ENCODE peak calls at places on chromosomes 7 and 10, in six cellular contexts. One of them, this sample, is unnamed.

GRCh38 chr7:28955723-28956607 is 2.2 kb downstream of the TRIL start:
- DNase-seq in GM12878: no peak
- DNase-seq in HEK293T: peak; percentile 89
- DNase-seq in K562: no peak
- DNase-seq in HepG2: peak; percentile 72
- DNase-seq in IMR-90: peak; percentile 4
- DNase-seq in this sample: peak; percentile 33

GRCh38 chr7:108789451-108789850 is 219.8 kb downstream of the DNAJB9 start:
- DNase-seq in HepG2: no peak
- DNase-seq in IMR-90: no peak
- DNase-seq in HEK293T: no peak
- DNase-seq in K562: no peak
- DNase-seq in GM12878: no peak
- DNase-seq in this sample: no peak

GRCh38 chr7:84219310-84219709 is 24.7 kb upstream of the SEMA3A start:
- DNase-seq in K562: no peak
- DNase-seq in HEK293T: no peak
- DNase-seq in IMR-90: no peak
- DNase-seq in GM12878: no peak
- DNase-seq in HepG2: no peak
- DNase-seq in this sample: peak; percentile 13

GRCh38 chr7:37409456-37409855 is 39.2 kb downstream of the ELMO1 start:
- DNase-seq in HepG2: no peak
- DNase-seq in GM12878: no peak
- DNase-seq in K562: no peak
- DNase-seq in IMR-90: no peak
- DNase-seq in HEK293T: no peak
- DNase-seq in this sample: no peak

GRCh38 chr10:20962165-20962564 is 65.1 kb upstream of the NEBL start:
- DNase-seq in IMR-90: no peak
- DNase-seq in HEK293T: no peak
- DNase-seq in K562: no peak
- DNase-seq in GM12878: no peak
- DNase-seq in HepG2: no peak
- DNase-seq in this sample: no peak

GRCh38 chr7:67937717-67938191 is 941.1 kb downstream of the TYW1 start:
- DNase-seq in IMR-90: peak; percentile 1
- DNase-seq in HEK293T: no peak
- DNase-seq in K562: no peak
- DNase-seq in HepG2: no peak
- DNase-seq in GM12878: no peak
- DNase-seq in this sample: peak; percentile 80

GRCh38 chr10:32028710-32029109 is 27.5 kb downstream of the KIF5B start:
- DNase-seq in GM12878: no peak
- DNase-seq in HEK293T: no peak
- DNase-seq in K562: no peak
- DNase-seq in IMR-90: no peak
- DNase-seq in HepG2: no peak
- DNase-seq in this sample: no peak

GRCh38 chr7:118855290-118855689 is 630.8 kb downstream of the ANKRD7 start:
- DNase-seq in HEK293T: no peak
- DNase-seq in GM12878: no peak
- DNase-seq in HepG2: no peak
- DNase-seq in K562: no peak
- DNase-seq in IMR-90: no peak
- DNase-seq in this sample: no peak

GRCh38 chr10:80410122-80410521 is 1.8 kb downstream of the PRXL2A start:
- DNase-seq in IMR-90: no peak
- DNase-seq in K562: no peak
- DNase-seq in HepG2: no peak
- DNase-seq in GM12878: no peak
- DNase-seq in HEK293T: no peak
- DNase-seq in this sample: no peak

DNA sequence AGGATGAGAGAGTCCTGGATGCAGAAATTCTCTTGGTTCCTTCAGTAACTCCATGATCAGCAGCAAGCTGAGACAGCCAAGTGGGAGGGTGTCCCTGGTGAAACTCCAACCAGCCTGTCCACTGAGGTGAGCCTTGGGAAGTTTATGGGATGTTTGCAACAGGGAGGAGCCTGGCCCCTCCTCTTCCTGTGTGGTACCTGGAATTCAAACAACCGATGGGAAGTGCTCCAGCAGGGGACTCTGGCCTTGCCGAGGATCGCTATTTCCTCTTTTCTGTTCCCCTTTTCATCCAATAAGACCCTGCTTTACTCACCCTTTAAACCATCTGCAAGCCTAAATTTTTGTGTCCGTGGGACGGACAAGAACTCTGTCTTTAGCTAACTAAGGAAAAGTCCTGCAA is 491.1 kb upstream of the ZMIZ1 start:
- DNase-seq in K562: no peak
- DNase-seq in GM12878: no peak
- DNase-seq in HepG2: no peak
- DNase-seq in IMR-90: no peak
- DNase-seq in HEK293T: no peak
- DNase-seq in this sample: no peak
- TF ChIP-seq BHLHE40 in K562: no peak
- TF ChIP-seq BHLHE40 in GM12878: no peak
- TF ChIP-seq BHLHE40 in HepG2: no peak
- TF ChIP-seq BHLHE40 in IMR-90: no peak
- TF ChIP-seq BHLHE40 in HEK293T: no peak
- TF ChIP-seq BHLHE40 in this sample: no peak

GRCh38 chr7:128322040-128322643 is 21.6 kb downstream of the RBM28 start:
- DNase-seq in K562: no peak
- DNase-seq in HepG2: peak; percentile 48
- DNase-seq in GM12878: no peak
- DNase-seq in IMR-90: peak; percentile 54
- DNase-seq in HEK293T: no peak
- DNase-seq in this sample: no peak
- TF ChIP-seq BHLHE40 in K562: no peak
- TF ChIP-seq BHLHE40 in HepG2: no peak
- TF ChIP-seq BHLHE40 in GM12878: no peak
- TF ChIP-seq BHLHE40 in IMR-90: no peak
- TF ChIP-seq BHLHE40 in HEK293T: no peak
- TF ChIP-seq BHLHE40 in this sample: no peak

GRCh38 chr10:29732918-29733317 is 98.1 kb upstream of the SVIL start:
- DNase-seq in IMR-90: no peak
- DNase-seq in K562: no peak
- DNase-seq in HEK293T: no peak
- DNase-seq in GM12878: no peak
- DNase-seq in HepG2: no peak
- DNase-seq in this sample: no peak

GRCh38 chr10:29733323-29733722 is 98.6 kb upstream of the SVIL start:
- DNase-seq in K562: no peak
- DNase-seq in HepG2: no peak
- DNase-seq in GM12878: no peak
- DNase-seq in HEK293T: no peak
- DNase-seq in IMR-90: no peak
- DNase-seq in this sample: no peak

GRCh38 chr10:29731760-29732159 is 97.0 kb upstream of the SVIL start:
- DNase-seq in HepG2: no peak
- DNase-seq in K562: no peak
- DNase-seq in HEK293T: no peak
- DNase-seq in GM12878: no peak
- DNase-seq in IMR-90: no peak
- DNase-seq in this sample: no peak

GRCh38 chr10:29730461-29730860 is 95.7 kb upstream of the SVIL start:
- DNase-seq in HepG2: no peak
- DNase-seq in K562: no peak
- DNase-seq in GM12878: no peak
- DNase-seq in HEK293T: no peak
- DNase-seq in IMR-90: no peak
- DNase-seq in this sample: no peak

GRCh38 chr10:29730969-29731368 is 96.2 kb upstream of the SVIL start:
- DNase-seq in K562: no peak
- DNase-seq in HEK293T: no peak
- DNase-seq in IMR-90: no peak
- DNase-seq in GM12878: no peak
- DNase-seq in HepG2: no peak
- DNase-seq in this sample: no peak
- TF ChIP-seq BHLHE40 in K562: no peak
- TF ChIP-seq BHLHE40 in HEK293T: no peak
- TF ChIP-seq BHLHE40 in IMR-90: no peak
- TF ChIP-seq BHLHE40 in GM12878: no peak
- TF ChIP-seq BHLHE40 in HepG2: no peak
- TF ChIP-seq BHLHE40 in this sample: no peak

DNA sequence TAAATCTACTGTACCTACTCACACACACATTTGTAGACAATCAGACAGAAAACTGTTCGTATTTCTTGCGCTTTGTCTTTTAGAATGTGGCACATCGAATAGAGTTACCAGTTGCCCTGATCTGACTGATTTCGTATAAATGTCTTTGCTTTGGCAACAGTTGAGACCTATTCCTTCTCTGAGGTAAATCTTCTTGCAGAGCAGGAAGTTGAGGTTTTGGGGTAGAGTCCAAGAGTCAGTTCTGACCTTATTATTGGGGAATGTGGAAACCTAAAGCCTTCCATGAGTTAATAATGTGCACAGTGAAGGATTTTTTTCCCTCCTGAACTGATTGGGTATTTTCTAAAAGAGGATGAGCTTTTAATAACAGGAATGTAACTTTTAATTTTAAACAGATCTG is 135.3 kb downstream of the KIAA1217 start:
- DNase-seq in GM12878: no peak
- DNase-seq in HEK293T: no peak
- DNase-seq in HepG2: peak; percentile 4
- DNase-seq in K562: no peak
- DNase-seq in IMR-90: peak; percentile 98
- DNase-seq in this sample: no peak
- TF ChIP-seq BHLHE40 in GM12878: no peak
- TF ChIP-seq BHLHE40 in HEK293T: no peak
- TF ChIP-seq BHLHE40 in HepG2: no peak
- TF ChIP-seq BHLHE40 in K562: no peak
- TF ChIP-seq BHLHE40 in IMR-90: no peak
- TF ChIP-seq BHLHE40 in this sample: no peak

GRCh38 chr10:52551036-52551435 is 221.5 kb downstream of the MBL2 start:
- DNase-seq in K562: no peak
- DNase-seq in GM12878: no peak
- DNase-seq in HEK293T: no peak
- DNase-seq in HepG2: no peak
- DNase-seq in IMR-90: no peak
- DNase-seq in this sample: no peak
- TF ChIP-seq BHLHE40 in K562: no peak
- TF ChIP-seq BHLHE40 in GM12878: no peak
- TF ChIP-seq BHLHE40 in HEK293T: no peak
- TF ChIP-seq BHLHE40 in HepG2: no peak
- TF ChIP-seq BHLHE40 in IMR-90: no peak
- TF ChIP-seq BHLHE40 in this sample: no peak

This sample was measured in A549.